ENCODE peak calls at places on chromosomes 1 and 21, in eight cellular contexts. A is mammary epithelial cell, Q is astrocyte of the spinal cord, F is psoas muscle, K is vagina, I is AG10803, B is cardiac fibroblast, C is transverse colon. L is an unnamed sample.

GRCh38 chr1:206631085-206631509 is 4.2 kb upstream of the DYRK3 start:
- DNase-seq in A (peak; percentile 35), Q (peak; percentile 85), F (peak; percentile 36), K (peak; percentile 95), I (peak; percentile 85), B (peak; percentile 96), C (peak; percentile 56), L (peak; percentile 66)

GRCh38 chr1:182149411-182149965 is 88.0 kb upstream of the ZNF648 start:
- DNase-seq in A (peak; percentile 76), Q (peak; percentile 84), F (peak; percentile 34), K (no peak), I (peak; percentile 87), B (peak; percentile 65), C (peak; percentile 37), L (peak; percentile 94)

GRCh38 chr1:245995474-245995873 is 511.6 kb downstream of the SMYD3 start:
- DNase-seq in A (no peak), Q (no peak), F (no peak), K (no peak), I (no peak), B (no peak), C (no peak), L (no peak)

GRCh38 chr21:31446206-31446900 is 102.3 kb upstream of the TIAM1 start:
- DNase-seq in A (no peak), Q (no peak), F (no peak), K (no peak), I (no peak), B (no peak), C (no peak), L (no peak)

GRCh38 chr1:207868252-207868768 is 42.6 kb downstream of the CD34 start:
- DNase-seq in A (peak; percentile 63), Q (no peak), F (no peak), K (no peak), I (peak; percentile 42), B (peak; percentile 51), C (peak; percentile 60), L (peak; percentile 47)

GRCh38 chr21:46307625-46308024 is 16.0 kb downstream of the C21orf58 start:
- DNase-seq in A (peak; percentile 73), Q (peak; percentile 64), F (no peak), K (no peak), I (peak; percentile 76), B (no peak), C (no peak), L (peak; percentile 77)

GRCh38 chr1:160534823-160535605 is 12.0 kb upstream of the SLAMF6 start:
- DNase-seq in A (no peak), Q (no peak), F (no peak), K (no peak), I (no peak), B (no peak), C (no peak), L (no peak)

GRCh38 chr1:215710340-215710971 is 143.4 kb downstream of the KCTD3 start:
- DNase-seq in A (peak; percentile 43), Q (peak; percentile 41), F (no peak), K (no peak), I (peak; percentile 60), B (peak; percentile 54), C (no peak), L (no peak)

GRCh38 chr1:47436979-47437517 is 796 bp upstream of the FOXD2 start:
- DNase-seq in A (peak; percentile 57), Q (peak; percentile 28), F (no peak), K (no peak), I (peak; percentile 23), B (no peak), C (no peak), L (peak; percentile 63)

GRCh38 chr1:205082431-205082830 is 1.8 kb downstream of the TMEM81 start:
- DNase-seq in A (no peak), Q (no peak), F (no peak), K (no peak), I (no peak), B (no peak), C (no peak), L (no peak)

GRCh38 chr1:209123601-209124000 is 459.9 kb upstream of the CAMK1G start:
- DNase-seq in A (no peak), Q (no peak), F (no peak), K (no peak), I (no peak), B (no peak), C (no peak), L (no peak)

GRCh38 chr1:220733090-220733569 is 15.0 kb upstream of the MTARC2 start:
- DNase-seq in A (peak; percentile 83), Q (peak; percentile 81), F (peak; percentile 70), K (no peak), I (peak; percentile 93), B (peak; percentile 96), C (peak; percentile 84), L (peak; percentile 94)

GRCh38 chr1:154436433-154436832 is 31.3 kb downstream of the IL6R start:
- DNase-seq in A (no peak), Q (no peak), F (no peak), K (no peak), I (no peak), B (no peak), C (no peak), L (no peak)

DNA sequence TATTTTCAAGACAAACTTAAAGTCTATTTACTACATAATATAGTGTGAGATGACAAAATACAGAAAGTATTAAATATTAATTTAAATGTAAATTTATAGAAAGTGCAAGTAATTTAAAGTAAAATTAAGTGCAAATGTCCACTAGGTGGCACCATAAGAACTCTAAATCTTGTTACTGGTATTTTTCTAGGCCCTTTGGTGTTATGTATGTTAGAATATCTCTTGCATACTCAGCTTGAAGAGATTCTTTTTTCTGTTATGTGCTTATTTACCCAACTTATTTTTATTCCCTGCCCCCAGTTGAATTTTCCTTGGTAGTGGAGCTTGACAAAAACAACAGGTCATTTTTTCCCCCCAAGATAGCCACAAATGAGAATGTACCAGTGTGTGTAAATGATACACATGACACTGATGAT is 71.5 kb downstream of the RPS6KC1 start:
- DNase-seq in A (peak; percentile 24), Q (peak; percentile 76), F (no peak), K (no peak), I (peak; percentile 53), B (peak; percentile 75), C (no peak), L (peak; percentile 75)
- TF ChIP-seq CTCF in A (peak; percentile 32), Q (peak; percentile 24), F (peak; percentile 61), K (no peak), I (peak; percentile 59), B (peak; percentile 32), C (peak; percentile 54), L (peak; percentile 23)

DNA sequence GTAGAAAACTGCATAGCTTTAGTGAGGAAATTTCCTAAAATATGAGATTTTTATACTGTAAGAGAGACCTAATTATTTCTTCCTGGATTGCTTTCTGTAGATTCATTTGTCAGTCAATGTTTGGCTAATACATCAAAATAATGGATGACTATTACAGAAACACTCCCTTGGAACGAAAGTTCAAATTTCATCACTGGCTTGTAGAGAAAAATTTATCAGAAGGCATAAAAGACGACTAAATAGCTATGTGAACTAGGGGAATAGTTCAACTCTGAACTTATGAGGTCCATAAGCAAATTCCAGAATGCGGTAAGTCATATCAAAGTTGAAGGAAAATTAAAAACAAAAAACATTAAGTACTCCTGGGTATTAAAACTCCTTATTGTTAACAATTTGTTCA is 36.0 kb downstream of the WNT2B start:
- DNase-seq in A (peak; percentile 9), Q (peak; percentile 50), F (no peak), K (no peak), I (peak; percentile 60), B (peak; percentile 76), C (no peak), L (peak; percentile 85)
- H3K4me3 ChIP-seq in A (no peak overlapping the region), Q (no peak overlapping the region), F (no peak overlapping the region), K (no peak overlapping the region), I (no peak overlapping the region), B (no peak overlapping the region), C (no peak overlapping the region), L (no peak overlapping the region)

GRCh38 chr1:196861429-196861828 is 26.4 kb upstream of the CFHR4 start:
- DNase-seq in A (peak; percentile 48), Q (no peak), F (no peak), K (no peak), I (no peak), B (no peak), C (no peak), L (no peak)

GRCh38 chr1:196856053-196856452 is 31.8 kb upstream of the CFHR4 start:
- DNase-seq in A (no peak), Q (no peak), F (no peak), K (no peak), I (no peak), B (no peak), C (no peak), L (no peak)

GRCh38 chr1:196858811-196859210 is 29.0 kb upstream of the CFHR4 start:
- DNase-seq in A (no peak), Q (no peak), F (no peak), K (no peak), I (no peak), B (no peak), C (no peak), L (no peak)

GRCh38 chr1:196860323-196860884 is 27.4 kb upstream of the CFHR4 start:
- DNase-seq in A (no peak), Q (no peak), F (no peak), K (no peak), I (no peak), B (no peak), C (no peak), L (no peak)

DNA sequence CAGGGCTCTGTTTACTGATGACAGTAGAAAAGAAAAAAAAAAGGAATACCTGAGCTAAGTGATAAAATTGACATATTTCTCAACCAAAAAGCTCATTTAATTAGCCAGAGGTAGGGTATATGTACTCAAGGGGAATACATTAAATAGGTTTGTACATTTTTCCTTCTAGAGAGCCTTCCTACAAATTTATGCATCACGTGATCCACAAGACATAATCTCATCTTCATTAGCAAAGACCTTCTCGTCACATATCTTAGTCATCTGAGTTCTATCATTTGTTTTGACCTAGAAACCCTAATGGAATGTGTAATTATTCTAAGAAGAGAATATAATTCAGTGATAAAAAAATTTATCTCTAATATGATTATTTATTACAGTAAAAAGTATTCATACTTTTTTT is 30.7 kb upstream of the CFHR4 start:
- DNase-seq in A (no peak), Q (no peak), F (no peak), K (no peak), I (no peak), B (no peak), C (no peak), L (no peak)
- TF ChIP-seq CTCF in A (no peak), Q (no peak), F (no peak), K (no peak), I (no peak), B (no peak), C (no peak), L (no peak)

GRCh38 chr1:203916756-203917155 is 55.4 kb downstream of the SNRPE start:
- DNase-seq in A (no peak), Q (no peak), F (no peak), K (no peak), I (no peak), B (no peak), C (no peak), L (no peak)
- H3K4me3 ChIP-seq in A (no peak overlapping the region), Q (no peak overlapping the region), F (no peak overlapping the region), K (no peak overlapping the region), I (no peak overlapping the region), B (no peak overlapping the region), C (no peak overlapping the region), L (no peak overlapping the region)

DNA sequence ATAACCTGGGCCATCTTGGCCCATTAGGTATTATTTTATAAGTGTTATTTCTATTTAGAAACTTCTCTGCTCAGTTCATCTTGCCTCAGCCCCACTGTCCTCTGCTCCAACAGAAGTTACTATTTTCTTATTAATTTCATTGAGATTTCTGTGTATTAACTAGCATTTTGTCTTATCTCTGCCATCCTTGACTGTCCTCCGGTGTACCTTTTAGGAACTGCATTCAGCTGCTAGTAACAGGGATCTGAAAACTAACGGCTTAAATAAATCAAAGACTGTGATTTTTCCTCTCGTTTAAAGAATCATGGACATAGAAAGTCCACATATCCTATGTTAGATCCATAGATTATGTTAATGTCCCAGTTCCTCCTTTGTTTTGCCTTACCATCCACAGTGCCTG is 382.5 kb downstream of the MATN1 start:
- DNase-seq in A (no peak), Q (no peak), F (no peak), K (no peak), I (no peak), B (no peak), C (no peak), L (no peak)
- TF ChIP-seq CTCF in A (peak; percentile 31), Q (no peak), F (no peak), K (no peak), I (no peak), B (no peak), C (no peak), L (no peak)

L was measured in foreskin fibroblast.